ENCODE peak calls at places on chromosomes 11 and 22, in eight cellular contexts. X, Q, L, H, S, N, C and W are unnamed samples.

GRCh38 chr22:41966607-41967240 is 2.5 kb upstream of the SEPTIN3 start:
- DNase-seq in S (no peak), N (no peak), L (peak), Q (peak), H (peak), X (peak), C (peak), W (peak)

GRCh38 chr11:108618529-108618928 is 25.0 kb upstream of the EXPH5 start:
- DNase-seq in H (no peak), Q (no peak), S (no peak), L (peak), X (no peak), C (no peak), N (no peak), W (no peak)

GRCh38 chr11:27239305-27239942 is 123.6 kb downstream of the CCDC34 start:
- DNase-seq in S (no peak), H (no peak), L (no peak), N (no peak), X (peak), Q (no peak), C (no peak), W (no peak)

GRCh38 chr11:72981067-72981466 is 161.1 kb downstream of the FCHSD2 start:
- DNase-seq in L (no peak), S (no peak), C (no peak), N (no peak), H (no peak), Q (no peak), X (no peak), W (peak)

GRCh38 chr22:20319041-20319744 is 667 bp downstream of the DGCR6L start:
- DNase-seq in S (no peak), Q (peak), X (no peak), L (peak), N (peak), C (no peak), H (peak), W (no peak)

GRCh38 chr11:57567512-57568329 is at the start of gene UBE2L6:
- DNase-seq in C (peak), H (peak), L (no peak), N (peak), Q (peak), X (no peak), S (peak), W (peak)

GRCh38 chr11:43930868-43931716 is 11.3 kb upstream of the C11orf96 start:
- DNase-seq in Q (no peak), C (no peak), L (peak), S (no peak), H (no peak), X (no peak), N (no peak), W (no peak)

GRCh38 chr11:114738954-114739353 is 60.6 kb downstream of the NXPE2 start:
- DNase-seq in H (peak), X (no peak), Q (peak), S (no peak), N (peak), L (peak), C (no peak), W (peak)

GRCh38 chr11:30535818-30536217 is 50.3 kb downstream of the MPPED2 start:
- DNase-seq in C (no peak), Q (no peak), L (no peak), H (no peak), S (no peak), X (no peak), N (no peak), W (no peak)

GRCh38 chr11:28566643-28567042 is 458.5 kb downstream of the METTL15 start:
- DNase-seq in N (peak), H (peak), C (peak), X (peak), Q (peak), L (peak), S (no peak), W (no peak)

GRCh38 chr11:33701302-33701701 is 676 bp upstream of the C11orf91 start:
- DNase-seq in X (no peak), N (no peak), S (no peak), C (peak), L (peak), H (no peak), Q (no peak), W (no peak)

GRCh38 chr22:24516301-24516737 is 21.2 kb downstream of the UPB1 start:
- DNase-seq in N (no peak), Q (no peak), H (no peak), S (no peak), L (peak), X (peak), C (peak), W (peak)

GRCh38 chr11:67271548-67272284 is 5.4 kb downstream of the GRK2 start:
- DNase-seq in L (no peak), N (no peak), C (no peak), X (no peak), S (peak), Q (no peak), H (peak), W (no peak)

GRCh38 chr22:44632823-44633478 is 69.1 kb upstream of the PRR5 start:
- DNase-seq in X (no peak), L (no peak), H (no peak), C (no peak), N (no peak), S (no peak), Q (no peak), W (no peak)

DNA sequence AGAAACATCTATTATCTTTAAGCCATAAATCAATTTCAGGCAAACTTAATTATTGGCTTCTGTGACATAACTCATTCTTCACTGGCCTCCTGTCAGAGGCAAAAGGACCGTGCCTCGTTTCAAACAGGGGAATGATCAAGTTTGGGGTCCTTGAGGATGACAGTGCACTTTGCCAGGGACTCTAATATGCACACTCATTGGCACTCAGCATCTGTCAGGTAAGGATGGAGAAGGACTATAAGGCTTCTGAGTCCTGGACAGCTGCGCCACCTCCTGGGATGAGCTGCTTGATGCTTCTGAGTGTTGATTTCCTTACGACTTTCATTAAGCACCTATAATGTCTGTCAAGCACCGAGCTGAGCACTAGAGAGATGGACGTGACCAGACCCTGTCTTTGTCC is 20.2 kb downstream of the BPIFC start:
- DNase-seq in N (no peak), S (no peak), H (peak), X (no peak), L (no peak), C (no peak), Q (peak), W (peak)
- TF ChIP-seq CTCF in N (peak), S (no peak), H (peak), X (peak), L (no peak), C (no peak), Q (no peak), W (peak)

GRCh38 chr11:1482581-1483444 is 3.8 kb downstream of the MOB2 start:
- DNase-seq in S (no peak), H (no peak), L (no peak), X (no peak), Q (no peak), N (no peak), C (no peak), W (no peak)
- TF ChIP-seq CTCF in S (no peak), H (no peak), L (no peak), X (no peak), Q (no peak), N (no peak), C (peak), W (no peak)

GRCh38 chr22:45832959-45833580 is 143.9 kb downstream of the WNT7B start:
- DNase-seq in H (no peak), S (no peak), N (no peak), Q (no peak), C (no peak), L (no peak), X (no peak), W (no peak)

GRCh38 chr22:45830531-45831245 is 146.3 kb downstream of the WNT7B start:
- DNase-seq in L (peak), N (no peak), S (no peak), C (peak), Q (no peak), H (no peak), X (no peak), W (no peak)

GRCh38 chr22:45832180-45832579 is 144.8 kb downstream of the WNT7B start:
- DNase-seq in Q (no peak), H (no peak), X (no peak), L (no peak), C (no peak), S (no peak), N (no peak), W (no peak)

GRCh38 chr22:45833613-45834012 is 143.3 kb downstream of the WNT7B start:
- DNase-seq in X (no peak), L (no peak), S (no peak), H (no peak), N (no peak), Q (no peak), C (no peak), W (no peak)

DNA sequence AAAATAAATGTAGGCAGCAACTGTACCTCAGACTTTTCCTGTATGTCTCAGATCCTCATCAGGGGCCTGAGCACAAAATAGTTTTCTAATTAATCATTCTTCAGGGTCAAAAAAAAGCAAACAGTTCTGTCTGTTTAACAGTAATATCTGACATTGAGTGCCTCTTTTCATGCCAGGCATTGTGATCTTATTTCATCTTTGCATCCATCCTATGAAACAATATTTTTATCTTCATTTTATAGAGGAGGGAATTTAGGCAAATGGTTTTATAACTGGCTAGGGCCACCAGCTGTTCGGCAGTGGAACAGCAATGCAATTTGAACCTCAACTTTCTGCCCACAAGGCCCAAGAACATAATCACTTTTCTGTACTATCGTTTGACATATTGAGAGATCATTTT is 145.6 kb downstream of the WNT7B start:
- DNase-seq in L (peak), C (peak), N (no peak), X (no peak), Q (no peak), H (no peak), S (no peak), W (no peak)
- TF ChIP-seq CTCF in L (peak), C (peak), N (no peak), X (peak), Q (no peak), H (peak), S (no peak), W (peak)

DNA sequence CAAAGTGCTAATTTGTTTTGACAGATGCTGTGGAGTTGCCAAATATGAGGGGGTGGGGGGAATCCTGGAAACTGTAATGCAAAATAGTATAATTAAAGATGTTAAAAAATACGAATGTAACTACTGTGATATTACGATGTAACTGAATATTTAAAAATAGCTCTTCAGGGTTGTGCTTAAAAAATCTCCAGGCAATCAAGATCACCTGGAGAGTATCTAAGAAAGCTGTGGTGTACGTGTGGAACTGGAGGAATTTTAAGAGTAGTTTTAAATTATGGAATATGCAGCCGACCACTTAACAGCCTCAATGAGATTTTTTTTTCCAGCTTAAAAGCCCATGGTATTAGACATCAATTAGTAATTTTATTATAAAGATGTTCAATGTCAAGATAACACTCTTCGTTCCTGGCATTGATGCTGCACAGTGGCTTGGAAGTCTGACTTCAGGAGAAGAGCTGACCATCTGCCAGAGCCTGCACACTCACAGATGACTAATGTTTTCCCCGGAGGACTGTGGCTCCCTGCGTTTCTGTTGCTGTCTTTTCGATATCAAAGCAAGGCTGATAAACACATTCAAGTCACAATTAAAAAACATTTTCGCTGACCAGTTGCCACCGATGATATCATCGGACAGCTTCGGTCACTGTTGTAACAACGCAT is 122.0 kb upstream of the RCN1 start:
- DNase-seq in C (peak), S (no peak), N (no peak), L (peak), Q (no peak), H (no peak), X (peak), W (no peak)
- TF ChIP-seq CTCF in C (no peak), S (no peak), N (no peak), L (no peak), Q (no peak), H (no peak), X (no peak), W (no peak)

GRCh38 chr11:1515082-1516060 is 28.8 kb upstream of the MOB2 start:
- DNase-seq in L (peak), S (peak), H (peak), Q (peak), N (peak), C (peak), X (no peak), W (peak)

GRCh38 chr11:1518301-1518700 is 31.7 kb upstream of the MOB2 start:
- DNase-seq in C (no peak), S (no peak), L (no peak), X (no peak), H (no peak), Q (no peak), N (no peak), W (no peak)

GRCh38 chr11:1517117-1518005 is 30.8 kb upstream of the MOB2 start:
- DNase-seq in Q (no peak), X (no peak), S (no peak), C (no peak), L (no peak), H (no peak), N (no peak), W (no peak)

GRCh38 chr11:1514349-1515061 is 27.9 kb upstream of the MOB2 start:
- DNase-seq in C (no peak), Q (no peak), L (no peak), S (no peak), H (no peak), N (no peak), X (no peak), W (no peak)

DNA sequence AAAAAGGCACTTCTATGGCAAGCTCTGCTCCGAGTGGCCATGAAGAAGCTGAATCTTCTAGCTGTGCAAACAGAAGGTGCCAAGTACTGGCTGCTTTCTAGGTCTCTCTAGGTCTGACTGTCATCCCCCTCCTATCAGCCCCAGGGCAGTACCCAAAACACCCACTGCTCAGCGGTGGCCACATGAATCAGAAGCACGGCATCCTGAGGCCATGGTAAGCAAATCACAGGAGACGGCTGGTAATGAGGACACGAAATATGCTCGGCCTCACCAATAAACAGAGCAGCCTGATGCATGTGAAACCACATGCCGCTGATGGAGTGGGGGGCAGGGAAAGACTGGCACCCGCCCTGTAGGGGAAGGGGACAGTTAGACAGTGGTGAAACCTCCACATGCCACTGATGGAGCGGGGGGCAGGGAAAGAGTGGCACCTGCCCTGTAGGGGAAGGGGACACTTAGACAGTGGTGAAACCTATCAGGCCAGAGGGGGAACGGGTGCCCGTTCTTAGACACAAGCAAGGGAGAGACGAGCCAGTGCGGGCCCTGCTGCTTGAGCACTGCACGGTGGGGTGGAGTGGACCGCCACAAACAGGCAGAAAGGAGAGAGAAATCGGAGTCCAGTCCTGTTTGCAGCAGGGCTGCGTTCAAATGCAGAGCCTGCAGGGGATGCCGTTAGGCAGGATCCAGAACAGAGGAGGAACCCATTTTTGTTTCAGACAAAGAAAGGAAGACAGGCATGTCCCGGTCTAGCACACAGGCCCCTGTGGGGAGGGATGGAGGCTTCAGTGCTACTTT is 29.9 kb upstream of the MOB2 start:
- DNase-seq in H (no peak), N (no peak), L (peak), Q (no peak), X (peak), S (no peak), C (peak), W (no peak)
- TF ChIP-seq CTCF in H (no peak), N (no peak), L (peak), Q (no peak), X (no peak), S (no peak), C (no peak), W (no peak)

GRCh38 chr11:9001736-9002135 is 2.1 kb downstream of the NRIP3 start:
- DNase-seq in X (peak), S (no peak), Q (no peak), C (peak), L (peak), N (no peak), H (peak), W (no peak)
- TF ChIP-seq CTCF in X (no peak), S (no peak), Q (no peak), C (no peak), L (no peak), N (no peak), H (no peak), W (no peak)

DNA sequence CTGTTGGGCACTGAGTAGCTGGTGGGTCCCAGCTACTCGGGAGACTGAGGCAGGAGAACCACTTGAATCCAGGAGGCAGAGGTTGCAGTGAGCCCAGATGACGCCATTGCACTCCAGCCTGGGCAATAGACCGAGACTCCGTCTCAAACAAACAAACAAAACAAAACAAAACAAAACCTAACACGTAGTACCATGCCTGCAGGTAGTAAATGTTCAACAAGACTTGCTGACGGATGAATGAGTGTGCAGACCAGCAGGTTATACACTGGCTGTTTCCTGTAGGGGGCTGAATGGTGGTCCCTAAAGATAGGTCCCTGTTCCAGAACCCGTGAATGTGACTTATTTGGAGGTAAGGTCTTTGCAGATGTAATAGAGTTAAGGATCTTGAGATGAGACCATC is 12.8 kb upstream of the MRGPRD start:
- DNase-seq in C (no peak), S (no peak), X (no peak), H (no peak), Q (no peak), N (no peak), L (no peak), W (no peak)
- TF ChIP-seq CTCF in C (no peak), S (no peak), X (no peak), H (no peak), Q (no peak), N (no peak), L (no peak), W (no peak)